ENCODE peak calls at places on chromosome 6, in four cellular contexts. Z is CD8-positive, alpha-beta T cell; K is cardiac muscle cell; A is pancreas. D is an unnamed sample.

GRCh38 chr6:41257369-41258195 is 28.9 kb downstream of the TREM1 start:
- DNase-seq in Z (no peak), K (no peak), A (peak), D (no peak)

GRCh38 chr6:112207131-112207530 is 47.2 kb downstream of the LAMA4 start:
- DNase-seq in Z (no peak), K (no peak), A (no peak), D (no peak)

GRCh38 chr6:41736207-41736710 is 851 bp upstream of the TFEB start:
- DNase-seq in Z (no peak), K (no peak), A (no peak), D (no peak)

GRCh38 chr6:117615981-117616961 is 14.0 kb upstream of the GOPC start:
- DNase-seq in Z (peak), K (no peak), A (no peak), D (no peak)

GRCh38 chr6:51489133-51489532 is 598.3 kb downstream of the PKHD1 start:
- DNase-seq in Z (no peak), K (no peak), A (no peak), D (no peak)

GRCh38 chr6:156953478-156954146 is 176.4 kb downstream of the ARID1B start:
- DNase-seq in Z (peak), K (peak), A (no peak), D (no peak)

GRCh38 chr6:147205690-147206600 is 1.7 kb downstream of the STXBP5 start:
- DNase-seq in Z (no peak), K (no peak), A (no peak), D (no peak)

GRCh38 chr6:11766589-11767450 is 11.8 kb downstream of the ADTRP start:
- DNase-seq in Z (no peak), K (no peak), A (no peak), D (no peak)

GRCh38 chr6:150134280-150134920 is 8.4 kb upstream of the PPP1R14C start:
- DNase-seq in Z (no peak), K (no peak), A (no peak), D (no peak)

GRCh38 chr6:169589293-169589692 is 112.5 kb downstream of the WDR27 start:
- DNase-seq in Z (peak), K (no peak), A (no peak), D (no peak)
- H3K27ac ChIP-seq in Z (peak), K (no peak), A (no peak), D (no peak)

DNA sequence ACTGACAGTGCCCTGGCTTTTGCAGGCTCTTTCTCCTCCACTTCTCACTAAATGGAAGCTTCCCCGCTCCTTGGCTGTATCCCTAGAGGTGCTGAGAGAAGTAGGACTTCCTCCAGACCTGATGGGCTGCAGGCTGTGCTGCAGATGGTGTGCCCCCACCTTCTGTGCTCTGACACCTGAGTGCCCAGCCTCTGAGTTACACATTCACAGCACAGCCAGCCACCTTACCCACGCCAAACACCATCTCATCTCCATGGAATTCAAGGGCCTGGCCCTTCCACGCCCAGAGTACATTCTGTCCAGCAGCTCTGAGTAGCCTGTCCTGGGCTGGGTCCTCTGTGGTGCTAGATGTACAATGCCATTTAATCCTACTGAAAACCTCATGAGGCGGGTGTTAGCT is 5.3 kb downstream of the SFTA2 start:
- DNase-seq in Z (no peak), K (no peak), A (peak), D (no peak)
- H3K27ac ChIP-seq in Z (no peak), K (no peak), A (peak), D (no peak)

DNA sequence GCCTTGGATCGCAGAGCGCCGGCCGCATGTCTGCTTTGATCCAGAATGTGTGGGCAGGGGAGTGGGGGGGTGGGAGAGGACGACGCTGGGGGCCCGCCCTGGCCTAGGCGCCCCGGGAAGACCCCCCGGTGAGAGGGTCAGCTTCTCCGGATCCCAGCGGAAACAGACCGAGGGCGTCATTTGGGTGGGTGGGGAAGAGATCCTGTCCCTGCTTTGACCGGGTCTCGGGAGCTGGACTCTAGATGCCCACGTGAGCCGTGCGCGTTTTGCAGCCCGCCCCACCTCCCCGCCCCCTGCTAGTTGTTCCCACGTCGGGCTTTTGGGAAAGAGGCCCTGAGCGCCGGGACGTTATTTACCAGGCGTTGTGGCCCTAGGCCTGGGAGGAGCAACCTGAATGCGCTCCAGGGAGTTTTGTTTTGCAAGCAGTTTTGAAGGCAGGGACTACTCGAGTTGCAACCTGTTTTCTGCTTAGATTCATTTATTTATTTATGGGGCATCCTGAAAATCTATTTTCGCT is 1.5 kb downstream of the DSP start:
- DNase-seq in Z (no peak), K (peak), A (peak), D (peak)
- H3K27ac ChIP-seq in Z (no peak), K (peak), A (peak), D (peak)

DNA sequence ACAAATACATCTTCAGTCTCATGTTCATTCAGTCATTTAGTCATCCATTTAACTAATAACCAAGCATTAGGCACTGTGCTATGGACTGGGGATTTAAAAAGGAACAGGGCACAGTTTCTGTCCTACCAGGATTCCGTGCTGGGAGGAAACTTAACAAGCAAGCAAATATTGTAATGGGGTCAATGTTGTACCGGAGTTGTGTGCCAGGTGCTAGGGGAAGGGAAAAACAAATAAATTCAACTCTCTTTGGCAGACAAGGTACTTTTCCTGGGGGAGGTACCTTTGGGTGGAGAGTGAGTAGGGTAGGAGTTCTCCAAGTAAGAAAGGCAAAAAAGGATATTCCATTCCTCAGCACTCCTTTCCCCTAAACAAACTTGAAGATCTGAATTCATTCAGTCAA is 90.3 kb downstream of the OLIG3 start:
- DNase-seq in Z (no peak), K (no peak), A (no peak), D (peak)
- H3K27ac ChIP-seq in Z (no peak), K (no peak), A (no peak), D (peak)

GRCh38 chr6:56318851-56319250 is 71.5 kb upstream of the COL21A1 start:
- DNase-seq in Z (no peak), K (no peak), A (no peak), D (no peak)
- H3K27ac ChIP-seq in Z (no peak), K (no peak), A (no peak), D (no peak)